ENCODE peak calls at places on chromosomes 4 and X, in four cellular contexts. Q, Y, Z and F are unnamed samples.

GRCh38 chr4:178681871-178682270 is 1239.6 kb upstream of the AGA start:
- DNase-seq in Q (no peak), Z (no peak), Y (no peak), F (no peak)

GRCh38 chr4:140004580-140005314 is 149.2 kb downstream of the MAML3 start:
- DNase-seq in Y (peak), Q (peak), Z (peak), F (peak)

GRCh38 chr4:125316391-125316780 is 1.6 kb downstream of the FAT4 start:
- DNase-seq in Y (peak), Q (peak), Z (no peak), F (peak)

GRCh38 chr4:112225157-112225556 is 6.4 kb upstream of the AP1AR start:
- DNase-seq in Z (no peak), Y (no peak), Q (no peak), F (no peak)

GRCh38 chrX:19372170-19373033 is 28.7 kb downstream of the PDHA1 start:
- DNase-seq in Q (peak), Z (peak), Y (peak), F (peak)

GRCh38 chr4:1809754-1810502 is 16.8 kb downstream of the FGFR3 start:
- DNase-seq in Z (peak), Q (peak), Y (peak), F (peak)

GRCh38 chr4:81427605-81427922 is 44.1 kb downstream of the RASGEF1B start:
- DNase-seq in Y (no peak), Z (peak), Q (no peak), F (peak)

GRCh38 chrX:14039344-14039743 is 9.7 kb upstream of the GEMIN8 start:
- DNase-seq in Y (peak), Z (peak), Q (peak), F (peak)

GRCh38 chr4:184237612-184238011 is 19.9 kb upstream of the ENPP6 start:
- DNase-seq in Q (no peak), Y (peak), Z (no peak), F (no peak)

GRCh38 chr4:8910100-8910821 is 38.6 kb upstream of the HMX1 start:
- DNase-seq in Y (no peak), Z (no peak), Q (no peak), F (no peak)

GRCh38 chr4:89289312-89289711 is 18.3 kb downstream of the GPRIN3 start:
- DNase-seq in Y (no peak), Q (no peak), Z (no peak), F (no peak)

GRCh38 chrX:12814434-12814833 is 23.2 kb downstream of the PRPS2 start:
- DNase-seq in Y (peak), Q (peak), Z (peak), F (no peak)

GRCh38 chr4:33061727-33062126 is 2341.6 kb downstream of the PCDH7 start:
- DNase-seq in Q (peak), Y (no peak), Z (no peak), F (no peak)

GRCh38 chr4:115332078-115332477 is 218.7 kb upstream of the NDST4 start:
- DNase-seq in Z (no peak), Q (peak), Y (no peak), F (no peak)

GRCh38 chr4:48970471-48970921 is 15.6 kb upstream of the CWH43 start:
- DNase-seq in Y (peak), Z (peak), Q (no peak), F (no peak)

GRCh38 chr4:146640459-146641061 is 1.9 kb downstream of the POU4F2 start:
- DNase-seq in Y (no peak), Z (no peak), Q (no peak), F (no peak)

GRCh38 chrX:39654183-39654925 is 443.4 kb downstream of the BCOR start:
- DNase-seq in Q (no peak), Y (no peak), Z (no peak), F (no peak)

GRCh38 chrX:39815621-39816020 is 282.1 kb downstream of the BCOR start:
- DNase-seq in Y (no peak), Z (no peak), Q (no peak), F (no peak)

GRCh38 chrX:41475611-41476241 is 28.6 kb downstream of the NYX start:
- DNase-seq in Z (no peak), Q (no peak), Y (no peak), F (peak)

GRCh38 chr4:55396305-55397023 is 707 bp downstream of the TMEM165 start:
- DNase-seq in Y (peak), Q (peak), Z (no peak), F (peak)

GRCh38 chrX:64188901-64189300 is 16.6 kb downstream of the AMER1 start:
- DNase-seq in Z (no peak), Q (no peak), Y (no peak), F (no peak)

GRCh38 chr4:188245651-188246050 is 106.4 kb downstream of the TRIML1 start:
- DNase-seq in Z (no peak), Y (no peak), Q (no peak), F (no peak)

GRCh38 chr4:146023334-146023967 is 84.8 kb upstream of the ZNF827 start:
- DNase-seq in Q (no peak), Y (no peak), Z (no peak), F (no peak)

GRCh38 chr4:64756016-64756415 is 346.8 kb upstream of the TECRL start:
- DNase-seq in Q (no peak), Z (peak), Y (peak), F (no peak)

GRCh38 chr4:121307441-121308327 is 73.1 kb downstream of the QRFPR start:
- DNase-seq in Z (peak), Q (peak), Y (peak), F (peak)

GRCh38 chr4:156344397-156344796 is 390.7 kb upstream of the CTSO start:
- DNase-seq in Q (no peak), Z (no peak), Y (no peak), F (no peak)

GRCh38 chr4:40330536-40330935 is 4.6 kb upstream of the CHRNA9 start:
- DNase-seq in Q (no peak), Y (no peak), Z (no peak), F (no peak)

GRCh38 chr4:169079942-169080827 is 70.1 kb upstream of the CBR4 start:
- DNase-seq in Y (peak), Q (no peak), Z (peak), F (no peak)

GRCh38 chr4:114021445-114021844 is 42.0 kb upstream of the ARSJ start:
- DNase-seq in Y (no peak), Q (no peak), Z (no peak), F (no peak)

GRCh38 chr4:7630559-7631287 is 196.0 kb upstream of the PSAPL1 start:
- DNase-seq in Y (peak), Q (no peak), Z (peak), F (no peak)

GRCh38 chrX:130770615-130771014 is 132.4 kb downstream of the ENOX2 start:
- DNase-seq in Z (peak), Y (peak), Q (no peak), F (no peak)

GRCh38 chr4:67035501-67035900 is 509.8 kb downstream of the CENPC start:
- DNase-seq in Q (no peak), Z (peak), Y (peak), F (no peak)

GRCh38 chr4:149203256-149204001 is 612.2 kb downstream of the IQCM start:
- DNase-seq in Q (peak), Y (peak), Z (peak), F (no peak)

GRCh38 chr4:29002151-29002550 is 1718.0 kb upstream of the PCDH7 start:
- DNase-seq in Y (no peak), Q (peak), Z (no peak), F (peak)